ENCODE peak calls at places on chromosomes 12 and 14, in six cellular contexts. G, M, F, P, X and J are unnamed samples.
A peak's percentile ranks its signal among the peaks of the same experiment; 100 is the strongest.

GRCh38 chr12:2998789-2999264 is 39.6 kb downstream of the TEAD4 start:
- DNase-seq in G (no peak), M (peak; percentile 81), F (no peak), P (no peak), X (no peak), J (peak; percentile 25)

GRCh38 chr12:62335801-62336200 is 75.6 kb downstream of the USP15 start:
- DNase-seq in G (no peak), M (no peak), F (no peak), P (no peak), X (no peak), J (no peak)

GRCh38 chr12:25959069-25959961 is 833 bp downstream of the RASSF8 start:
- DNase-seq in G (peak; percentile 46), M (peak; percentile 88), F (peak; percentile 49), P (peak; percentile 77), X (no peak), J (peak; percentile 76)

GRCh38 chr14:75323571-75323970 is 44.9 kb downstream of the FOS start:
- DNase-seq in G (no peak), M (no peak), F (no peak), P (no peak), X (no peak), J (no peak)

GRCh38 chr12:58458093-58458492 is 462.2 kb downstream of the LRIG3 start:
- DNase-seq in G (no peak), M (no peak), F (no peak), P (no peak), X (no peak), J (no peak)

GRCh38 chr14:74637184-74637562 is 25.1 kb upstream of the LTBP2 start:
- DNase-seq in G (no peak), M (no peak), F (no peak), P (no peak), X (no peak), J (no peak)

GRCh38 chr14:57502581-57503254 is 9.1 kb upstream of the CCDC198 start:
- DNase-seq in G (no peak), M (peak; percentile 16), F (no peak), P (no peak), X (no peak), J (no peak)

GRCh38 chr12:80192087-80192486 is 92.8 kb downstream of the OTOGL start:
- DNase-seq in G (no peak), M (no peak), F (no peak), P (no peak), X (no peak), J (no peak)

GRCh38 chr12:71605034-71605433 is 58.6 kb downstream of the ZFC3H1 start:
- DNase-seq in G (no peak), M (no peak), F (no peak), P (no peak), X (no peak), J (no peak)

GRCh38 chr12:69648476-69648875 is 37.8 kb upstream of the LRRC10 start:
- DNase-seq in G (peak; percentile 57), M (peak; percentile 97), F (peak; percentile 36), P (no peak), X (no peak), J (no peak)

GRCh38 chr14:78974691-78975090 is 804.5 kb downstream of the NRXN3 start:
- DNase-seq in G (no peak), M (peak; percentile 75), F (no peak), P (no peak), X (no peak), J (peak; percentile 92)

GRCh38 chr12:108728820-108729611 is 2.3 kb downstream of the CORO1C start:
- DNase-seq in G (no peak), M (peak; percentile 31), F (no peak), P (no peak), X (no peak), J (peak; percentile 31)

GRCh38 chr14:55899531-55899930 is 218.7 kb upstream of the PELI2 start:
- DNase-seq in G (no peak), M (no peak), F (no peak), P (no peak), X (no peak), J (no peak)

GRCh38 chr12:112944028-112944690 is 5.9 kb downstream of the OAS3 start:
- DNase-seq in G (no peak), M (no peak), F (no peak), P (no peak), X (no peak), J (no peak)

GRCh38 chr12:59820594-59821011 is 224.8 kb downstream of the SLC16A7 start:
- DNase-seq in G (no peak), M (no peak), F (no peak), P (no peak), X (no peak), J (no peak)

GRCh38 chr12:120692524-120693033 is 5.6 kb downstream of the MLEC start:
- DNase-seq in G (peak; percentile 89), M (no peak), F (peak; percentile 94), P (no peak), X (no peak), J (no peak)

GRCh38 chr14:62645649-62646048 is 399.6 kb downstream of the KCNH5 start:
- DNase-seq in G (no peak), M (no peak), F (no peak), P (no peak), X (no peak), J (no peak)

GRCh38 chr12:1606021-1606622 is 11.7 kb upstream of the FBXL14 start:
- DNase-seq in G (peak; percentile 87), M (peak; percentile 90), F (peak; percentile 90), P (peak; percentile 57), X (peak; percentile 31), J (peak; percentile 63)